ENCODE peak calls at places on chromosomes 6 and 20, in five cellular contexts. P, Z, D, O and Y are unnamed samples.

GRCh38 chr20:43946206-43946491 is 31.5 kb downstream of the TOX2 start:
- DNase-seq in D (no peak), P (no peak), O (no peak), Z (no peak), Y (no peak)

GRCh38 chr20:45098096-45098773 is 2.7 kb downstream of the KCNS1 start:
- DNase-seq in D (peak), O (no peak), Z (peak), P (peak), Y (peak)

GRCh38 chr6:4920914-4921410 is 82.9 kb downstream of the RPP40 start:
- DNase-seq in O (peak), Z (no peak), P (no peak), D (no peak), Y (no peak)

GRCh38 chr6:129863664-129864063 is 2.5 kb upstream of the TMEM244 start:
- DNase-seq in O (peak), D (no peak), Z (no peak), P (no peak), Y (no peak)

GRCh38 chr20:4006640-4007039 is 8.7 kb downstream of the RNF24 start:
- DNase-seq in Z (no peak), O (no peak), P (no peak), D (peak), Y (no peak)

GRCh38 chr6:35294308-35294945 is 3.2 kb upstream of the DEF6 start:
- DNase-seq in Z (peak), O (peak), D (peak), P (peak), Y (peak)

GRCh38 chr6:72218125-72218524 is 331.8 kb downstream of the RIMS1 start:
- DNase-seq in P (no peak), O (peak), D (peak), Z (peak), Y (peak)

GRCh38 chr6:15473741-15474161 is 189.1 kb downstream of the DTNBP1 start:
- DNase-seq in P (no peak), D (peak), Z (no peak), O (peak), Y (no peak)

GRCh38 chr6:3939964-3940363 is 90.8 kb downstream of the FAM50B start:
- DNase-seq in Z (no peak), D (no peak), O (no peak), P (no peak), Y (no peak)

GRCh38 chr20:10079964-10080363 is 45.2 kb downstream of the ANKEF1 start:
- DNase-seq in P (no peak), Z (no peak), D (no peak), O (peak), Y (no peak)

GRCh38 chr6:27890351-27891299 is 21.6 kb downstream of the OR2B2 start:
- DNase-seq in Z (peak), D (peak), P (peak), O (peak), Y (peak)

GRCh38 chr6:193773-194310 is 98.4 kb upstream of the DUSP22 start:
- DNase-seq in P (peak), O (no peak), D (no peak), Z (peak), Y (peak)